ENCODE peak calls at places on chromosomes 16 and 17, in seven cellular contexts. Z is PC-9; V is adrenal gland; E is CD4-positive, CD25-positive, alpha-beta regulatory T cell; I is right atrium auricular region; D is lower lobe of right lung; G is vagina. F is an unnamed sample.

GRCh38 chr16:1870365-1871082 is 1.4 kb downstream of the MEIOB start:
- DNase-seq in Z (no peak), V (no peak), E (no peak), I (no peak), D (no peak), G (no peak), F (no peak)

GRCh38 chr16:11915644-11916523 is at the start of gene GSPT1:
- DNase-seq in Z (peak; percentile 100), V (peak; percentile 99), E (peak; percentile 100), I (peak; percentile 99), D (peak; percentile 99), G (peak; percentile 99), F (peak; percentile 92)

GRCh38 chr17:77771145-77771544 is 187.4 kb upstream of the TNRC6C start:
- DNase-seq in Z (no peak), V (no peak), E (no peak), I (no peak), D (no peak), G (no peak), F (no peak)

GRCh38 chr17:10681866-10682446 is 15.4 kb downstream of the SCO1 start:
- DNase-seq in Z (no peak), V (no peak), E (no peak), I (no peak), D (no peak), G (no peak), F (no peak)

GRCh38 chr16:51392651-51393187 is 241.6 kb upstream of the SALL1 start:
- DNase-seq in Z (no peak), V (no peak), E (no peak), I (no peak), D (no peak), G (no peak), F (no peak)

GRCh38 chr17:80327518-80327917 is 66.9 kb downstream of the RNF213 start:
- DNase-seq in Z (no peak), V (peak; percentile 61), E (no peak), I (peak; percentile 59), D (no peak), G (no peak), F (no peak)

GRCh38 chr16:15513169-15513568 is 78.8 kb downstream of the BMERB1 start:
- DNase-seq in Z (no peak), V (no peak), E (no peak), I (no peak), D (no peak), G (no peak), F (no peak)

GRCh38 chr17:41860254-41860931 is 4.8 kb downstream of the KLHL11 start:
- DNase-seq in Z (no peak), V (no peak), E (no peak), I (no peak), D (no peak), G (no peak), F (no peak)

GRCh38 chr17:39607851-39608130 is at the start of gene NEUROD2:
- DNase-seq in Z (no peak), V (no peak), E (no peak), I (no peak), D (no peak), G (no peak), F (no peak)

DNA sequence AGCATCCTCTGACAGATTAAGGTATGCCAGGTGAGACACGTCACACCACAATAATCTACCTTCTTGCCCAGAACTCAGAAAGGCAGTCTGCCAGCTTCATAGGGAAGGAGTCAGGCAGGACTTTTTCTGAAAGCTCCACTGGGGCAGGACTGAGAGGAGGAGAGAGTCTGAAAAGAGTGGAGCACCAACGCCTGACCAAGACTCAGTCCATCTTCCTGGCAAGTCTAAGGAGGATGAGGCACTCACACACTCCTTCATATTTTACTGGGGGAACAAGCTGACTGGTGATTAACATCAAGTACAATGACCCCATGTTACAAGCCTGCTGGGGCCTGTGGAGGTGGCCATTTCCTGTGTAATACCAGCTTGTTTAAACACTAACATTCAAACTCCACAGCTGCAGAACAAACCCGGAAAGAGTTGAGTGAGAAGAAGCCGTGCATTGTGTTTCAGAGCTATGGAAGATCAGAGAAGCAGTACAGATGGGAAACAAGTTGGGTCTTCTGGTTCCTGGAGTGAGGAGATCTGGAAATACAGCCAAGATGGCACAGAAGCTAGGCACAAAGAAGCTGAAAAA is 122.4 kb downstream of the HIC1 start:
- DNase-seq in Z (no peak), V (peak; percentile 52), E (no peak), I (no peak), D (no peak), G (no peak), F (no peak)
- H3K27ac ChIP-seq in Z (no peak overlapping the region), V (no peak overlapping the region), E (no peak overlapping the region), I (peak overlapping the region; percentile 6), D (peak overlapping the region; percentile 74), G (peak overlapping the region; percentile 75), F (no peak overlapping the region)

GRCh38 chr16:66490774-66491715 is 58.9 kb downstream of the TK2 start:
- DNase-seq in Z (no peak), V (no peak), E (no peak), I (no peak), D (no peak), G (no peak), F (no peak)
- H3K27ac ChIP-seq in Z (no peak overlapping the region), V (no peak overlapping the region), E (no peak overlapping the region), I (no peak overlapping the region), D (no peak overlapping the region), G (no peak overlapping the region), F (no peak overlapping the region)

GRCh38 chr16:56382459-56382858 is 42.9 kb downstream of the AMFR start:
- DNase-seq in Z (no peak), V (no peak), E (no peak), I (no peak), D (no peak), G (no peak), F (no peak)
- H3K27ac ChIP-seq in Z (peak overlapping the region; percentile 63), V (no peak overlapping the region), E (no peak overlapping the region), I (no peak overlapping the region), D (no peak overlapping the region), G (no peak overlapping the region), F (no peak overlapping the region)

DNA sequence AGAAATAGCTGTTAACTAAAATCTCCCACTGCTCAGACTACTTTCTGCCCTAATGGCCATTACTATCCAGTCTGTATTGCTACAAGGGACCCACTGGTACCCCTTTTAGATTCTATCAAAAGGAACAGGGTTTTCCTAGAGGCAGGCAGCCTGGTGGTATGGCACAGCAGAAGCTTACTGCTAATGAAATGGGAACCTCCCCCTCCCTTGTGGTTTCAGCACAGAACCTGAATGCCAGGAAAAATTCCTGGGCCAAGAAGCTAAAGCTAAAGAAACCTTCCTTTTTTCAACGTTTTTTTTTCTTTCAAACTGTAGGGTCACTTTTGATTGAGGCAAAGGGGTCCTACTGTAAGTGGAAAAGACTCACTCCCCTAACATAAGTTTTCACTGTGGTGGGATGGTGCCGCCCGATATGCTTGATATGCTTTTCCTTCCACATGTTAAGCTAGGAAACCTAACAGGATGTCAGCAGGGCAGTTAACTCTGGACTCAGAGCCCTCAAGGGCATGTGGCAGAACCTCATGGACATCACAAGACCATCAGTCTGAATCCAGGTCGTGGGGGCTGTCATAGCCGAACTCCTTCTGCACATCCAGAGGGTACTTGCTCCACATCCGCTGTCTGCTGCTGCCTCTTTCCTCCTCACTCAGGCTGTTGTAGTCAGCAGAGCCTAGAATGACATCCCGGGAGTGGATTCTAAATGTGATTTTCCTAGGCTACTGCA is 9.8 kb downstream of the SLC7A6OS start:
- DNase-seq in Z (no peak), V (no peak), E (no peak), I (no peak), D (no peak), G (no peak), F (no peak)
- H3K27ac ChIP-seq in Z (no peak overlapping the region), V (no peak overlapping the region), E (no peak overlapping the region), I (no peak overlapping the region), D (no peak overlapping the region), G (no peak overlapping the region), F (no peak overlapping the region)